ENCODE peak calls at places on chromosomes 7 and 10, in eight cellular contexts. J, X, Q, E, N, P, W and R are unnamed samples.
A peak's percentile ranks its signal among the peaks of the same experiment; 100 is the strongest.

GRCh38 chr10:60574388-60574787 is 184.7 kb upstream of the ANK3 start:
- DNase-seq in J (no peak), X (no peak), Q (no peak), E (no peak), N (no peak), P (no peak), W (no peak), R (no peak)

GRCh38 chr10:30447125-30447799 is 13.3 kb downstream of the MAP3K8 start:
- DNase-seq in J (no peak), X (no peak), Q (no peak), E (no peak), N (no peak), P (no peak), W (no peak), R (no peak)

GRCh38 chr7:137578541-137578940 is 235.0 kb upstream of the PTN start:
- DNase-seq in J (no peak), X (no peak), Q (no peak), E (no peak), N (no peak), P (no peak), W (no peak), R (no peak)

GRCh38 chr10:30812018-30812851 is 182.7 kb upstream of the LYZL2 start:
- DNase-seq in J (no peak), X (no peak), Q (peak; percentile 51), E (no peak), N (peak; percentile 22), P (peak; percentile 43), W (peak; percentile 89), R (peak; percentile 63)

GRCh38 chr7:99504281-99504602 is 220 bp upstream of the ZKSCAN5 start:
- DNase-seq in J (no peak), X (no peak), Q (no peak), E (peak; percentile 99), N (no peak), P (peak; percentile 83), W (no peak), R (no peak)

GRCh38 chr7:137881607-137882260 is 35.0 kb upstream of the DGKI start:
- DNase-seq in J (no peak), X (no peak), Q (no peak), E (no peak), N (no peak), P (no peak), W (no peak), R (no peak)

GRCh38 chr7:48078470-48078869 is 10.6 kb upstream of the UPP1 start:
- DNase-seq in J (no peak), X (no peak), Q (no peak), E (no peak), N (no peak), P (no peak), W (no peak), R (peak; percentile 85)

GRCh38 chr10:124589491-124590006 is 127.9 kb downstream of the LHPP start:
- DNase-seq in J (peak; percentile 73), X (no peak), Q (peak; percentile 37), E (no peak), N (no peak), P (no peak), W (no peak), R (peak; percentile 6)

GRCh38 chr10:125629758-125630376 is 53.1 kb downstream of the TEX36 start:
- DNase-seq in J (no peak), X (no peak), Q (no peak), E (peak; percentile 66), N (no peak), P (peak; percentile 4), W (no peak), R (no peak)

GRCh38 chr7:73438547-73439245 is 5.1 kb downstream of the FZD9 start:
- DNase-seq in J (no peak), X (no peak), Q (no peak), E (no peak), N (no peak), P (no peak), W (peak; percentile 38), R (no peak)

GRCh38 chr7:140008755-140009610 is 53.8 kb downstream of the PARP12 start:
- DNase-seq in J (peak; percentile 83), X (no peak), Q (no peak), E (no peak), N (no peak), P (no peak), W (peak; percentile 51), R (no peak)

GRCh38 chr7:13021566-13021965 is 334.1 kb downstream of the ARL4A start:
- DNase-seq in J (no peak), X (no peak), Q (no peak), E (no peak), N (no peak), P (no peak), W (no peak), R (no peak)

GRCh38 chr10:69182005-69182404 is 2.0 kb downstream of the SUPV3L1 start:
- DNase-seq in J (no peak), X (no peak), Q (no peak), E (no peak), N (no peak), P (no peak), W (no peak), R (no peak)

GRCh38 chr7:79078273-79078672 is 375.2 kb downstream of the MAGI2 start:
- DNase-seq in J (no peak), X (no peak), Q (no peak), E (no peak), N (no peak), P (no peak), W (no peak), R (no peak)

GRCh38 chr10:11638055-11638698 is 26.7 kb upstream of the USP6NL start:
- DNase-seq in J (no peak), X (no peak), Q (no peak), E (no peak), N (no peak), P (no peak), W (no peak), R (no peak)

GRCh38 chr10:112954974-112955735 is 5.1 kb downstream of the TCF7L2 start:
- DNase-seq in J (no peak), X (no peak), Q (no peak), E (no peak), N (no peak), P (no peak), W (no peak), R (no peak)

GRCh38 chr7:155252958-155253501 is 44.6 kb upstream of the INSIG1 start:
- DNase-seq in J (peak; percentile 33), X (no peak), Q (no peak), E (no peak), N (no peak), P (no peak), W (no peak), R (no peak)
- TF ChIP-seq CTCF in J (no peak), X (no peak), Q (no peak), E (no peak), N (no peak), P (no peak), W (no peak), R (no peak)

DNA sequence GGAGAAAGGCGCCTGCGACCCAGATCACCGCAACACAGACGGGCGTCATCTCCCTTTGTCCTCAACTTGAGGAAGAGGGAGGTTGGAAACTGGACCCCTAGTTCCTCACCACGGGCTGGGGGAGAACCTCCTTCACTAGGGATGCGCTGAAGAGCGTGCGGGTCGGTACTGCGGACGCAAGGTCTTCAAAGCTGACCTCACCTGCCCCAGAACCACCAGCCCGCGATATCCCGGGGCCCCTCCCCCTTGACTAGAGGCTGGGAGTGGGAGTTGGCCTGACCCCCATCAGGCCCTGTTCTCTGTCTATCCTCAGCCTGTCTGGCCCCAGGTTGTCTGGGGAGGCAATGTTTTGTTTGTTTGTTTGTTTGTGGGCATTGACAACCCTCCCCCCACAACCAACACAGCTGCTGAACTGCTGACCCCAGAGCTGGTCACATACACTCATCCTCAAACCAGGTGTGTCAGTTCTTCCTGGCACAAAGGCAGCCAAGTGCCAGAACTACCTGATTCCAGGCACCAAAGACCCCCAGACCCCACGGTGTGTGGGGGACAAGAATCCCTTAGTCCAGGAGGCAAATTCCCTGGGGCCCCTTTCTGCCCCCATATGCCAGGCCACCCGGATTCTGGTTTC is 2.9 kb downstream of the NPM3 start:
- DNase-seq in J (no peak), X (no peak), Q (no peak), E (no peak), N (no peak), P (no peak), W (peak; percentile 61), R (no peak)
- TF ChIP-seq CTCF in J (no peak), X (peak; percentile 9), Q (no peak), E (peak; percentile 12), N (peak; percentile 8), P (no peak), W (no peak), R (no peak)

DNA sequence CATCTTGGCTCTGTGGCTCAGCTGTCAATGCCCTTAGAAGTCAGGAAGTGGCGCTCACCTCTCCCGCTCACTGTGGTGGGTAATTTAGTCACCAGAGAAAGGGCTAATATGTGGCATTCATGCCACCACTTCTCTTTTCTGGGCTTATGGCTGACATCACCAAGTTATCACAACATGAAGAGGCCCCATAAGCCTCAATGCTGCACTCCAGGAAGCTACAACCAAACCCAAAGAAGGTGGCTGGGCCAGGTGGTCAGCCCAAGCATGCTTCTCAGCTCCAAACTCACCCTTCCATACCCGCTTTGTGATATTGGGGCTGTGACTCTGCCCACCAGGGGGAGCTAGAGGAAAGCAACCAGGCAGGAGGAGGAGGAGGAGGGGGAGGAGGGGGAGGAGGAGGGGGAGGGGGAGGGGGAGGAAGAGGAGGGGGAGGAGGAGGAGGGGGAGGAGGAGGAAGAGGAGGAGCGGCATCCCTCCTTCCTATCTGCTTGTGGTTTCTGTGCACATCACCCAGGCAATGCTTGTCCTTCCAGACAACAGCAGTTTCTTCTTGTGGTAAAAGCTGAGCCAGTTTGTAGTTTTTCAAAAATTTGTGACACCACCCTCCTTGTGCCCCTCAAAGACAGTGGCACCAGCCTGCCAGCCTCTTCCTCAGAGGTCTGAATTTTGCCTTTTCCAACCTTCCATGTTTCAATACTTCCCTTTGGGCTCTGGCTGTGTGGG is 42.1 kb downstream of the CYP26A1 start:
- DNase-seq in J (peak; percentile 76), X (peak; percentile 59), Q (peak; percentile 69), E (peak; percentile 39), N (peak; percentile 80), P (no peak), W (peak; percentile 69), R (no peak)
- TF ChIP-seq CTCF in J (peak; percentile 23), X (no peak), Q (peak; percentile 20), E (no peak), N (peak; percentile 55), P (peak; percentile 50), W (peak; percentile 25), R (peak; percentile 58)

GRCh38 chr7:76073335-76073990 is 25.6 kb downstream of the MDH2 start:
- DNase-seq in J (no peak), X (no peak), Q (no peak), E (no peak), N (no peak), P (no peak), W (no peak), R (no peak)
- TF ChIP-seq CTCF in J (no peak), X (no peak), Q (no peak), E (no peak), N (no peak), P (no peak), W (no peak), R (no peak)